ENCODE peak calls at places on chromosomes 13 and 19, in nine cellular contexts. D, S, Y, V, L, M, J, U and Z are unnamed samples.

GRCh38 chr13:94660695-94661324 is 51.5 kb downstream of the SOX21 start:
- DNase-seq in D (peak), S (peak), Y (peak), V (peak), L (no peak), M (peak), J (no peak), U (peak), Z (peak)

GRCh38 chr13:30371649-30372265 is 50.5 kb upstream of the UBE2L5 start:
- DNase-seq in D (peak), S (peak), Y (no peak), V (no peak), L (no peak), M (peak), J (peak), U (peak), Z (peak)

GRCh38 chr19:33719366-33720154 is 77.1 kb upstream of the KCTD15 start:
- DNase-seq in D (no peak), S (no peak), Y (no peak), V (no peak), L (no peak), M (no peak), J (no peak), U (no peak), Z (no peak)

GRCh38 chr19:17235618-17236413 is 9.8 kb downstream of the OCEL1 start:
- DNase-seq in D (no peak), S (peak), Y (peak), V (peak), L (no peak), M (peak), J (peak), U (peak), Z (peak)

GRCh38 chr19:29665826-29666633 is 769 bp downstream of the PLEKHF1 start:
- DNase-seq in D (peak), S (peak), Y (peak), V (peak), L (peak), M (no peak), J (no peak), U (no peak), Z (no peak)

GRCh38 chr19:42092350-42092749 is 16.4 kb downstream of the ZNF574 start:
- DNase-seq in D (peak), S (no peak), Y (no peak), V (no peak), L (no peak), M (peak), J (no peak), U (peak), Z (peak)

GRCh38 chr19:2631213-2631821 is 71.2 kb downstream of the GNG7 start:
- DNase-seq in D (peak), S (no peak), Y (no peak), V (no peak), L (no peak), M (no peak), J (no peak), U (peak), Z (peak)

GRCh38 chr19:38057954-38058690 is 151.1 kb downstream of the SIPA1L3 start:
- DNase-seq in D (peak), S (no peak), Y (no peak), V (no peak), L (no peak), M (no peak), J (no peak), U (no peak), Z (peak)

GRCh38 chr19:18437481-18438330 is at the start of gene ISYNA1:
- DNase-seq in D (peak), S (peak), Y (no peak), V (peak), L (no peak), M (peak), J (no peak), U (no peak), Z (no peak)

GRCh38 chr19:4984448-4984990 is 15.6 kb downstream of the KDM4B start:
- DNase-seq in D (no peak), S (no peak), Y (no peak), V (no peak), L (no peak), M (no peak), J (no peak), U (no peak), Z (no peak)

GRCh38 chr13:48783181-48783630 is 129.5 kb downstream of the CYSLTR2 start:
- DNase-seq in D (peak), S (peak), Y (peak), V (no peak), L (no peak), M (no peak), J (no peak), U (peak), Z (no peak)

GRCh38 chr13:21435710-21436151 is 23.4 kb downstream of the ZDHHC20 start:
- DNase-seq in D (peak), S (peak), Y (peak), V (no peak), L (no peak), M (peak), J (peak), U (no peak), Z (peak)

GRCh38 chr19:14048439-14049153 is 13.3 kb downstream of the PALM3 start:
- DNase-seq in D (peak), S (peak), Y (no peak), V (peak), L (no peak), M (peak), J (peak), U (peak), Z (peak)

GRCh38 chr13:90868321-90868920 is 479.1 kb upstream of the MIR17HG start:
- DNase-seq in D (peak), S (peak), Y (peak), V (peak), L (no peak), M (no peak), J (no peak), U (peak), Z (peak)

GRCh38 chr13:113489171-113489548 is 1.4 kb downstream of the DCUN1D2 start:
- DNase-seq in D (peak), S (no peak), Y (no peak), V (peak), L (no peak), M (no peak), J (no peak), U (no peak), Z (no peak)

GRCh38 chr19:15195987-15196682 is 4.7 kb downstream of the NOTCH3 start:
- DNase-seq in D (peak), S (no peak), Y (no peak), V (peak), L (no peak), M (no peak), J (no peak), U (no peak), Z (no peak)

GRCh38 chr13:35856721-35857346 is 274.3 kb downstream of the DCLK1 start:
- DNase-seq in D (no peak), S (no peak), Y (no peak), V (no peak), L (no peak), M (no peak), J (no peak), U (no peak), Z (no peak)

GRCh38 chr19:21604941-21605548 is 99.6 kb downstream of the ZNF429 start:
- DNase-seq in D (no peak), S (no peak), Y (no peak), V (no peak), L (no peak), M (no peak), J (no peak), U (no peak), Z (no peak)

GRCh38 chr13:40585911-40586471 is 80.5 kb downstream of the FOXO1 start:
- DNase-seq in D (peak), S (no peak), Y (no peak), V (no peak), L (no peak), M (no peak), J (no peak), U (no peak), Z (no peak)

GRCh38 chr19:15615526-15615925 is 508 bp downstream of the CYP4F8 start:
- DNase-seq in D (no peak), S (no peak), Y (no peak), V (no peak), L (no peak), M (no peak), J (no peak), U (no peak), Z (no peak)

GRCh38 chr19:1494115-1494815 is 3.3 kb downstream of the REEP6 start:
- DNase-seq in D (no peak), S (no peak), Y (no peak), V (no peak), L (no peak), M (no peak), J (no peak), U (no peak), Z (no peak)

GRCh38 chr19:9645466-9645865 is 24.4 kb upstream of the ZNF561 start:
- DNase-seq in D (peak), S (no peak), Y (no peak), V (no peak), L (no peak), M (no peak), J (no peak), U (peak), Z (peak)

GRCh38 chr19:5826531-5827341 is 12.8 kb downstream of the FUT6 start:
- DNase-seq in D (peak), S (no peak), Y (no peak), V (peak), L (no peak), M (no peak), J (peak), U (peak), Z (peak)

GRCh38 chr13:19519049-19519448 is 42.3 kb downstream of the TPTE2 start:
- DNase-seq in D (no peak), S (no peak), Y (no peak), V (no peak), L (no peak), M (no peak), J (no peak), U (no peak), Z (no peak)

GRCh38 chr13:23766939-23767338 is 122.3 kb downstream of the MIPEP start:
- DNase-seq in D (no peak), S (no peak), Y (no peak), V (no peak), L (no peak), M (no peak), J (no peak), U (no peak), Z (no peak)

GRCh38 chr19:13036366-13036976 is 41.2 kb downstream of the NFIX start:
- DNase-seq in D (peak), S (peak), Y (no peak), V (no peak), L (no peak), M (no peak), J (peak), U (peak), Z (no peak)

GRCh38 chr13:44465318-44465717 is 91.7 kb downstream of the SERP2 start:
- DNase-seq in D (peak), S (peak), Y (no peak), V (no peak), L (no peak), M (no peak), J (no peak), U (no peak), Z (no peak)

GRCh38 chr19:1590641-1591397 is 1.8 kb downstream of the MBD3 start:
- DNase-seq in D (no peak), S (peak), Y (no peak), V (peak), L (no peak), M (peak), J (no peak), U (peak), Z (peak)

GRCh38 chr13:98466634-98467236 is 110.2 kb downstream of the STK24 start:
- DNase-seq in D (peak), S (peak), Y (no peak), V (peak), L (no peak), M (no peak), J (peak), U (peak), Z (no peak)

GRCh38 chr19:30490760-30491159 is 118.6 kb downstream of the ZNF536 start:
- DNase-seq in D (no peak), S (no peak), Y (no peak), V (no peak), L (no peak), M (no peak), J (no peak), U (no peak), Z (no peak)

GRCh38 chr19:19823916-19824315 is 2.4 kb upstream of the ZNF506 start:
- DNase-seq in D (no peak), S (no peak), Y (no peak), V (no peak), L (no peak), M (no peak), J (no peak), U (no peak), Z (no peak)

GRCh38 chr13:45721203-45721731 is 19.1 kb downstream of the CBY2 start:
- DNase-seq in D (no peak), S (no peak), Y (no peak), V (no peak), L (no peak), M (no peak), J (no peak), U (no peak), Z (no peak)

GRCh38 chr13:102933076-102933922 is 87.5 kb downstream of the ERCC5 start:
- DNase-seq in D (no peak), S (no peak), Y (no peak), V (no peak), L (no peak), M (no peak), J (no peak), U (no peak), Z (no peak)

GRCh38 chr19:694481-695349 is 537 bp downstream of the PRSS57 start:
- DNase-seq in D (no peak), S (no peak), Y (no peak), V (no peak), L (no peak), M (no peak), J (no peak), U (no peak), Z (no peak)

GRCh38 chr13:76884167-76884566 is 2.0 kb downstream of the KCTD12 start:
- DNase-seq in D (no peak), S (no peak), Y (no peak), V (peak), L (no peak), M (no peak), J (no peak), U (peak), Z (no peak)

GRCh38 chr19:35268546-35269424 is at the start of gene USF2:
- DNase-seq in D (peak), S (peak), Y (peak), V (peak), L (no peak), M (peak), J (peak), U (peak), Z (peak)

GRCh38 chr19:2417881-2418406 is 9.4 kb downstream of the TIMM13 start:
- DNase-seq in D (no peak), S (no peak), Y (no peak), V (no peak), L (no peak), M (no peak), J (no peak), U (no peak), Z (no peak)

GRCh38 chr13:99484405-99484981 is 16.8 kb upstream of the TM9SF2 start:
- DNase-seq in D (no peak), S (peak), Y (no peak), V (no peak), L (no peak), M (peak), J (no peak), U (no peak), Z (no peak)

GRCh38 chr13:30745917-30746686 is 10.8 kb downstream of the ALOX5AP start:
- DNase-seq in D (no peak), S (no peak), Y (no peak), V (no peak), L (no peak), M (no peak), J (no peak), U (no peak), Z (no peak)